ENCODE peak calls at places on chromosomes 3 and 15, in seven cellular contexts. One of them, this sample, is unnamed.

GRCh38 chr3:157335677-157336076 is 101.0 kb upstream of the PTX3 start:
- DNase-seq in HepG2: no peak
- DNase-seq in K562: no peak
- DNase-seq in H1: peak
- DNase-seq in HCT116: no peak
- DNase-seq in GM12878: no peak
- DNase-seq in SK-N-SH: no peak
- DNase-seq in this sample: no peak

GRCh38 chr3:59839283-59839682 is 789.5 kb upstream of the CFAP20DC start:
- DNase-seq in H1: no peak
- DNase-seq in SK-N-SH: no peak
- DNase-seq in HCT116: no peak
- DNase-seq in K562: no peak
- DNase-seq in GM12878: no peak
- DNase-seq in HepG2: no peak
- DNase-seq in this sample: no peak

GRCh38 chr3:150090877-150091276 is 120.2 kb upstream of the PFN2 start:
- DNase-seq in HCT116: no peak
- DNase-seq in H1: no peak
- DNase-seq in K562: no peak
- DNase-seq in GM12878: no peak
- DNase-seq in HepG2: no peak
- DNase-seq in SK-N-SH: no peak
- DNase-seq in this sample: no peak

GRCh38 chr3:14344351-14344750 is 58.1 kb upstream of the SLC6A6 start:
- DNase-seq in K562: no peak
- DNase-seq in SK-N-SH: no peak
- DNase-seq in H1: no peak
- DNase-seq in GM12878: no peak
- DNase-seq in HCT116: no peak
- DNase-seq in HepG2: no peak
- DNase-seq in this sample: no peak

GRCh38 chr3:197270558-197271317 is 27.7 kb downstream of the DLG1 start:
- DNase-seq in GM12878: no peak
- DNase-seq in K562: no peak
- DNase-seq in SK-N-SH: no peak
- DNase-seq in HepG2: peak
- DNase-seq in HCT116: no peak
- DNase-seq in H1: no peak
- DNase-seq in this sample: no peak

GRCh38 chr3:103184772-103185171 is 750.0 kb downstream of the ZPLD1 start:
- DNase-seq in H1: no peak
- DNase-seq in GM12878: no peak
- DNase-seq in HCT116: no peak
- DNase-seq in SK-N-SH: no peak
- DNase-seq in K562: no peak
- DNase-seq in HepG2: no peak
- DNase-seq in this sample: no peak

GRCh38 chr3:186653984-186654383 is 11.8 kb upstream of the HRG start:
- DNase-seq in HCT116: peak
- DNase-seq in SK-N-SH: peak
- DNase-seq in K562: peak
- DNase-seq in H1: peak
- DNase-seq in GM12878: no peak
- DNase-seq in HepG2: peak
- DNase-seq in this sample: no peak

GRCh38 chr3:27696906-27697305 is 25.2 kb downstream of the EOMES start:
- DNase-seq in HepG2: no peak
- DNase-seq in K562: no peak
- DNase-seq in HCT116: no peak
- DNase-seq in SK-N-SH: no peak
- DNase-seq in H1: no peak
- DNase-seq in GM12878: no peak
- DNase-seq in this sample: no peak

GRCh38 chr3:170584585-170585007 is 1.3 kb downstream of the SLC7A14 start:
- DNase-seq in GM12878: no peak
- DNase-seq in K562: peak
- DNase-seq in H1: no peak
- DNase-seq in SK-N-SH: peak
- DNase-seq in HCT116: no peak
- DNase-seq in HepG2: peak
- DNase-seq in this sample: peak

GRCh38 chr15:74954515-74954914 is 2.1 kb downstream of the RPP25 start:
- DNase-seq in SK-N-SH: peak
- DNase-seq in HepG2: no peak
- DNase-seq in HCT116: no peak
- DNase-seq in H1: no peak
- DNase-seq in K562: peak
- DNase-seq in GM12878: no peak
- DNase-seq in this sample: no peak

GRCh38 chr3:157746391-157746790 is 243.2 kb upstream of the VEPH1 start:
- DNase-seq in HCT116: no peak
- DNase-seq in SK-N-SH: no peak
- DNase-seq in GM12878: no peak
- DNase-seq in K562: no peak
- DNase-seq in H1: no peak
- DNase-seq in HepG2: no peak
- DNase-seq in this sample: no peak

GRCh38 chr15:62895905-62896316 is 146.6 kb upstream of the TPM1 start:
- DNase-seq in HCT116: no peak
- DNase-seq in HepG2: peak
- DNase-seq in GM12878: no peak
- DNase-seq in K562: no peak
- DNase-seq in SK-N-SH: no peak
- DNase-seq in H1: no peak
- DNase-seq in this sample: no peak

GRCh38 chr3:43855674-43856299 is 165.0 kb downstream of the ABHD5 start:
- DNase-seq in K562: peak
- DNase-seq in SK-N-SH: peak
- DNase-seq in GM12878: peak
- DNase-seq in HepG2: peak
- DNase-seq in H1: no peak
- DNase-seq in HCT116: peak
- DNase-seq in this sample: peak

GRCh38 chr15:79724312-79724711 is 172.5 kb downstream of the MTHFS start:
- DNase-seq in HepG2: no peak
- DNase-seq in SK-N-SH: no peak
- DNase-seq in GM12878: no peak
- DNase-seq in H1: no peak
- DNase-seq in HCT116: no peak
- DNase-seq in K562: no peak
- DNase-seq in this sample: no peak

GRCh38 chr3:159982442-159982841 is 6.2 kb upstream of the IL12A start:
- DNase-seq in HepG2: no peak
- DNase-seq in H1: no peak
- DNase-seq in K562: no peak
- DNase-seq in GM12878: no peak
- DNase-seq in HCT116: no peak
- DNase-seq in SK-N-SH: no peak
- DNase-seq in this sample: peak

GRCh38 chr3:171129827-171130226 is 103.3 kb upstream of the SLC2A2 start:
- DNase-seq in HCT116: no peak
- DNase-seq in K562: no peak
- DNase-seq in H1: no peak
- DNase-seq in SK-N-SH: no peak
- DNase-seq in HepG2: peak
- DNase-seq in GM12878: no peak
- DNase-seq in this sample: no peak

GRCh38 chr3:186476044-186476468 is 68.1 kb downstream of the CRYGS start:
- DNase-seq in H1: no peak
- DNase-seq in HepG2: no peak
- DNase-seq in K562: no peak
- DNase-seq in SK-N-SH: peak
- DNase-seq in HCT116: no peak
- DNase-seq in GM12878: no peak
- DNase-seq in this sample: no peak

GRCh38 chr3:151446002-151446340 is 14.9 kb downstream of the IGSF10 start:
- DNase-seq in H1: no peak
- DNase-seq in GM12878: no peak
- DNase-seq in SK-N-SH: no peak
- DNase-seq in HCT116: no peak
- DNase-seq in HepG2: no peak
- DNase-seq in K562: no peak
- DNase-seq in this sample: no peak

GRCh38 chr3:15096026-15096425 is 2.9 kb downstream of the RBSN start:
- DNase-seq in HCT116: no peak
- DNase-seq in H1: no peak
- DNase-seq in GM12878: no peak
- DNase-seq in SK-N-SH: no peak
- DNase-seq in K562: no peak
- DNase-seq in HepG2: no peak
- DNase-seq in this sample: no peak

GRCh38 chr3:13157986-13158385 is 84.8 kb upstream of the IQSEC1 start:
- DNase-seq in HepG2: no peak
- DNase-seq in K562: no peak
- DNase-seq in SK-N-SH: no peak
- DNase-seq in GM12878: no peak
- DNase-seq in H1: no peak
- DNase-seq in HCT116: no peak
- DNase-seq in this sample: no peak

GRCh38 chr3:172987268-172987667 is 153.8 kb downstream of the SPATA16 start:
- DNase-seq in SK-N-SH: no peak
- DNase-seq in HCT116: peak
- DNase-seq in GM12878: no peak
- DNase-seq in K562: peak
- DNase-seq in H1: no peak
- DNase-seq in HepG2: peak
- DNase-seq in this sample: peak

GRCh38 chr15:76903251-76903681 is 1.9 kb downstream of the SCAPER start:
- DNase-seq in HepG2: peak
- DNase-seq in SK-N-SH: peak
- DNase-seq in HCT116: peak
- DNase-seq in H1: no peak
- DNase-seq in K562: peak
- DNase-seq in GM12878: peak
- DNase-seq in this sample: peak

GRCh38 chr3:23944861-23945652 is at the start of gene NR1D2:
- DNase-seq in HCT116: peak
- DNase-seq in GM12878: no peak
- DNase-seq in HepG2: peak
- DNase-seq in H1: no peak
- DNase-seq in SK-N-SH: peak
- DNase-seq in K562: peak
- DNase-seq in this sample: peak

GRCh38 chr3:70065666-70066253 is 66.2 kb downstream of the SAMMSON start:
- DNase-seq in HepG2: no peak
- DNase-seq in SK-N-SH: peak
- DNase-seq in GM12878: no peak
- DNase-seq in H1: no peak
- DNase-seq in HCT116: no peak
- DNase-seq in K562: no peak
- DNase-seq in this sample: no peak

GRCh38 chr3:177968891-177969290 is 567.3 kb upstream of the KCNMB2 start:
- DNase-seq in H1: no peak
- DNase-seq in GM12878: no peak
- DNase-seq in SK-N-SH: no peak
- DNase-seq in HCT116: no peak
- DNase-seq in K562: no peak
- DNase-seq in HepG2: no peak
- DNase-seq in this sample: no peak

GRCh38 chr3:120145498-120146285 is 51.4 kb upstream of the GSK3B start:
- DNase-seq in GM12878: no peak
- DNase-seq in SK-N-SH: no peak
- DNase-seq in K562: no peak
- DNase-seq in H1: no peak
- DNase-seq in HepG2: no peak
- DNase-seq in HCT116: peak
- DNase-seq in this sample: no peak

DNA sequence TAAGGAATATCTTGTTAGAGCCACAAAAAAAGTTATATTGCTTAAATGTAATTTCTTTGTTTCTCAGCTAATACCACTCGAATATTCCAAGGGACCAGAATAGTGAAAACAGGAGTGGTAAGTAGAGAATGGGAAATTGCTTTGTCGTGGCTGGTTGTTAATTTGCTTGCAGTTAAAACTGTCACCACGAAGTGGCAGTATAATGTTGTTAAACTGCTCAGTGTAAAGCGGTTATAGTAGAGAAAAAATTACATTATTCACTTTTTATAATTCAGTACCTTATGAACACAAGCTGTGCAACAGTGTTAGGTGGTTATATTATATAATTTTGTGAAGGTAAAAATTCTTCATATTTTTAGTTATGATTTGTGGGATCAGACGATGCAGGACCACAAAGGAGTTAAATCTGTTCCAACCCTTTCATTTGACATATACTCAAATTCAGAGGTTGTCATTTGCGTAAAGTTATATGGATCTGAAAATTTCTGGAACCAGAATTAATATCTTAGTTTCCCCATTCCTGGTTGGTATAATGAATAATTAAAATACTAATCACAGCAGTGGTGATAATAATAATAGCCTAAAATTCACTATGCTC is 171.8 kb downstream of the FEZF2 start:
- DNase-seq in GM12878: no peak
- DNase-seq in K562: peak
- DNase-seq in SK-N-SH: peak
- DNase-seq in H1: no peak
- DNase-seq in HepG2: peak
- DNase-seq in HCT116: peak
- DNase-seq in this sample: peak
- TF ChIP-seq JUND in GM12878: no peak
- TF ChIP-seq JUND in K562: no peak
- TF ChIP-seq JUND in SK-N-SH: no peak
- TF ChIP-seq JUND in H1: no peak
- TF ChIP-seq JUND in HepG2: no peak
- TF ChIP-seq JUND in HCT116: no peak
- TF ChIP-seq JUND in this sample: no peak

DNA sequence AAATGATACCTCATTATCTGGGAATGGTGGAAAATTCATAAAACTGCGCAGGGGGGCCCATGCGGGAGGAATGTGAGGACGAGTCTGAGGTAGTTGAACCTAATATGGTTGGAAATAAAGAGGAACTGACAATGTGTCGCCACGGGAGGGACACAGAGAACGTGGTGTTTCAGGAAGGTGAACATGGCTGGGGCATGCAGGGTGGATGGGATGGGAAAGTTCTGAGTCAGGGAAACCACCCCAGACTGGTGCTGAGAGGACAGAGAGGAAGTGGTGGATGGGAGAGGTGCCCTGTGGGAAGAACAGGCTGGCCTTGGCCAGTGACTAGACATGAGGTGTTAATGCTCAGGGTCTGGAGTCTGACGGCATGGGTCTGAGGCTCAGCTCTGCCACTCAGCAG is 137.1 kb upstream of the WNT5A start:
- DNase-seq in SK-N-SH: no peak
- DNase-seq in K562: no peak
- DNase-seq in HepG2: no peak
- DNase-seq in GM12878: peak
- DNase-seq in H1: no peak
- DNase-seq in HCT116: no peak
- DNase-seq in this sample: no peak
- TF ChIP-seq JUND in SK-N-SH: no peak
- TF ChIP-seq JUND in K562: no peak
- TF ChIP-seq JUND in HepG2: no peak
- TF ChIP-seq JUND in GM12878: no peak
- TF ChIP-seq JUND in H1: no peak
- TF ChIP-seq JUND in HCT116: no peak
- TF ChIP-seq JUND in this sample: no peak

GRCh38 chr3:147408180-147409105 is 722 bp upstream of the ZIC1 start:
- DNase-seq in SK-N-SH: no peak
- DNase-seq in GM12878: no peak
- DNase-seq in H1: no peak
- DNase-seq in K562: no peak
- DNase-seq in HepG2: no peak
- DNase-seq in HCT116: no peak
- DNase-seq in this sample: no peak
- TF ChIP-seq JUND in SK-N-SH: no peak
- TF ChIP-seq JUND in GM12878: no peak
- TF ChIP-seq JUND in H1: no peak
- TF ChIP-seq JUND in K562: no peak
- TF ChIP-seq JUND in HepG2: no peak
- TF ChIP-seq JUND in HCT116: no peak
- TF ChIP-seq JUND in this sample: no peak

GRCh38 chr3:40079203-40079844 is 230.2 kb upstream of the EIF1B start:
- DNase-seq in K562: no peak
- DNase-seq in SK-N-SH: no peak
- DNase-seq in H1: no peak
- DNase-seq in HCT116: no peak
- DNase-seq in GM12878: no peak
- DNase-seq in HepG2: peak
- DNase-seq in this sample: no peak
- TF ChIP-seq JUND in K562: no peak
- TF ChIP-seq JUND in SK-N-SH: peak
- TF ChIP-seq JUND in H1: no peak
- TF ChIP-seq JUND in HCT116: no peak
- TF ChIP-seq JUND in GM12878: no peak
- TF ChIP-seq JUND in HepG2: no peak
- TF ChIP-seq JUND in this sample: no peak